ENCODE peak calls at places on chromosomes 3 and 15, in four cellular contexts. One of them, this sample, is unnamed.
A peak's percentile ranks its signal among the peaks of the same experiment; 100 is the strongest.

GRCh38 chr15:43775411-43775965 is 1.3 kb downstream of the ELL3 start:
- DNase-seq in mucosa of gallbladder: peak; percentile 71
- DNase-seq in T-cell: no peak
- DNase-seq in non-pigmented ciliary epithelial cell: no peak
- DNase-seq in this sample: peak; percentile 87

GRCh38 chr3:60048447-60048848 is 998.6 kb upstream of the CFAP20DC start:
- DNase-seq in mucosa of gallbladder: no peak
- DNase-seq in T-cell: peak; percentile 60
- DNase-seq in non-pigmented ciliary epithelial cell: no peak
- DNase-seq in this sample: no peak

GRCh38 chr3:102161362-102162006 is 273.3 kb upstream of the ZPLD1 start:
- DNase-seq in mucosa of gallbladder: no peak
- DNase-seq in T-cell: no peak
- DNase-seq in non-pigmented ciliary epithelial cell: no peak
- DNase-seq in this sample: peak; percentile 21

GRCh38 chr3:141644931-141645330 is 93.2 kb upstream of the RNF7 start:
- DNase-seq in mucosa of gallbladder: peak; percentile 67
- DNase-seq in T-cell: peak; percentile 10
- DNase-seq in non-pigmented ciliary epithelial cell: no peak
- DNase-seq in this sample: peak; percentile 67

GRCh38 chr15:66588537-66588936 is 22.7 kb upstream of the LCTL start:
- DNase-seq in mucosa of gallbladder: no peak
- DNase-seq in T-cell: no peak
- DNase-seq in non-pigmented ciliary epithelial cell: no peak
- DNase-seq in this sample: peak; percentile 21

GRCh38 chr15:93139436-93139835 is 50.4 kb upstream of the RGMA start:
- DNase-seq in mucosa of gallbladder: no peak
- DNase-seq in T-cell: no peak
- DNase-seq in non-pigmented ciliary epithelial cell: no peak
- DNase-seq in this sample: no peak

GRCh38 chr3:122824465-122825379 is 29.9 kb downstream of the SLC49A4 start:
- DNase-seq in mucosa of gallbladder: no peak
- DNase-seq in T-cell: no peak
- DNase-seq in non-pigmented ciliary epithelial cell: peak; percentile 18
- DNase-seq in this sample: peak; percentile 26

GRCh38 chr3:46065294-46065705 is 38.0 kb upstream of the XCR1 start:
- DNase-seq in mucosa of gallbladder: peak; percentile 37
- DNase-seq in T-cell: peak; percentile 90
- DNase-seq in non-pigmented ciliary epithelial cell: no peak
- DNase-seq in this sample: peak; percentile 83

GRCh38 chr3:151726016-151726415 is 7.7 kb upstream of the AADACL2 start:
- DNase-seq in mucosa of gallbladder: no peak
- DNase-seq in T-cell: no peak
- DNase-seq in non-pigmented ciliary epithelial cell: peak; percentile 55
- DNase-seq in this sample: no peak

GRCh38 chr3:151827816-151828215 is 13.9 kb downstream of the AADAC start:
- DNase-seq in mucosa of gallbladder: no peak
- DNase-seq in T-cell: no peak
- DNase-seq in non-pigmented ciliary epithelial cell: no peak
- DNase-seq in this sample: no peak

GRCh38 chr15:50911641-50912040 is 3.2 kb downstream of the AP4E1 start:
- DNase-seq in mucosa of gallbladder: no peak
- DNase-seq in T-cell: no peak
- DNase-seq in non-pigmented ciliary epithelial cell: no peak
- DNase-seq in this sample: no peak

GRCh38 chr15:92365079-92365478 is 28.6 kb upstream of the ST8SIA2 start:
- DNase-seq in mucosa of gallbladder: peak; percentile 12
- DNase-seq in T-cell: no peak
- DNase-seq in non-pigmented ciliary epithelial cell: no peak
- DNase-seq in this sample: no peak

GRCh38 chr3:195139091-195139875 is 131.7 kb downstream of the XXYLT1 start:
- DNase-seq in mucosa of gallbladder: no peak
- DNase-seq in T-cell: no peak
- DNase-seq in non-pigmented ciliary epithelial cell: no peak
- DNase-seq in this sample: no peak